ENCODE peak calls at places on chromosomes 12 and 14, in four cellular contexts. H is A549, I is A172, A is non-pigmented ciliary epithelial cell. D is an unnamed sample.

GRCh38 chr12:110565919-110566871 is 16.9 kb downstream of the PPTC7 start:
- DNase-seq in H (no peak), I (no peak), A (no peak), D (no peak)

GRCh38 chr14:52977798-52978197 is 26.9 kb upstream of the FERMT2 start:
- DNase-seq in H (no peak), I (no peak), A (no peak), D (no peak)

GRCh38 chr12:97984951-97985350 is 522.3 kb downstream of the RMST start:
- DNase-seq in H (no peak), I (no peak), A (no peak), D (no peak)

GRCh38 chr12:130983328-130984017 is 29.8 kb downstream of the ADGRD1 start:
- DNase-seq in H (no peak), I (no peak), A (no peak), D (no peak)

GRCh38 chr12:55700255-55701018 is 7.3 kb downstream of the ITGA7 start:
- DNase-seq in H (no peak), I (no peak), A (no peak), D (no peak)

GRCh38 chr12:108508243-108508642 is 6.8 kb upstream of the FICD start:
- DNase-seq in H (no peak), I (peak), A (no peak), D (no peak)

GRCh38 chr14:93343266-93343665 is 3.7 kb upstream of the COX8C start:
- DNase-seq in H (no peak), I (no peak), A (no peak), D (no peak)

GRCh38 chr12:26286186-26286585 is 90.8 kb downstream of the SSPN start:
- DNase-seq in H (no peak), I (peak), A (no peak), D (no peak)

GRCh38 chr12:122646568-122647220 is 56.5 kb downstream of the HCAR2 start:
- DNase-seq in H (no peak), I (peak), A (no peak), D (no peak)

GRCh38 chr12:126397071-126397571 is 1331.9 kb downstream of the AACS start:
- DNase-seq in H (no peak), I (no peak), A (no peak), D (no peak)

D was measured in AG09309.